ENCODE peak calls at places on chromosomes 2 and 18, in eight cellular contexts. One of them, this sample, is unnamed.

GRCh38 chr18:12744103-12744502 is 41.3 kb downstream of the PSMG2 start:
- DNase-seq in occipital lobe: no peak
- DNase-seq in stimulated activated CD4-positive, alpha-beta T cell treated with anti-CD3 and anti-CD28 coated beads, Interleukin-4, amount 100 ng/mL, for 48 hours: no peak
- DNase-seq in LHCN-M2: peak
- DNase-seq in NB4: peak
- DNase-seq in HT-29: peak
- DNase-seq in colonic mucosa: no peak
- DNase-seq in NCI-H1694 treated with DMSO at 0.1 percent for 48 hours: peak
- DNase-seq in this sample: peak

GRCh38 chr2:67658820-67659219 is 261.7 kb downstream of the ETAA1 start:
- DNase-seq in LHCN-M2: no peak
- DNase-seq in NB4: no peak
- DNase-seq in colonic mucosa: no peak
- DNase-seq in stimulated activated CD4-positive, alpha-beta T cell treated with anti-CD3 and anti-CD28 coated beads, Interleukin-4, amount 100 ng/mL, for 48 hours: no peak
- DNase-seq in NCI-H1694 treated with DMSO at 0.1 percent for 48 hours: no peak
- DNase-seq in HT-29: no peak
- DNase-seq in occipital lobe: no peak
- DNase-seq in this sample: no peak

GRCh38 chr2:240519396-240520142 is 38.2 kb downstream of the ANKMY1 start:
- DNase-seq in LHCN-M2: no peak
- DNase-seq in NB4: no peak
- DNase-seq in stimulated activated CD4-positive, alpha-beta T cell treated with anti-CD3 and anti-CD28 coated beads, Interleukin-4, amount 100 ng/mL, for 48 hours: no peak
- DNase-seq in colonic mucosa: no peak
- DNase-seq in occipital lobe: no peak
- DNase-seq in HT-29: no peak
- DNase-seq in NCI-H1694 treated with DMSO at 0.1 percent for 48 hours: no peak
- DNase-seq in this sample: no peak

GRCh38 chr2:237427807-237428506 is 14.0 kb upstream of the COL6A3 start:
- DNase-seq in LHCN-M2: no peak
- DNase-seq in NB4: no peak
- DNase-seq in occipital lobe: no peak
- DNase-seq in HT-29: no peak
- DNase-seq in colonic mucosa: no peak
- DNase-seq in NCI-H1694 treated with DMSO at 0.1 percent for 48 hours: no peak
- DNase-seq in stimulated activated CD4-positive, alpha-beta T cell treated with anti-CD3 and anti-CD28 coated beads, Interleukin-4, amount 100 ng/mL, for 48 hours: peak
- DNase-seq in this sample: no peak

GRCh38 chr18:35406666-35407065 is 29.5 kb upstream of the ZNF396 start:
- DNase-seq in HT-29: peak
- DNase-seq in colonic mucosa: no peak
- DNase-seq in NCI-H1694 treated with DMSO at 0.1 percent for 48 hours: no peak
- DNase-seq in NB4: no peak
- DNase-seq in stimulated activated CD4-positive, alpha-beta T cell treated with anti-CD3 and anti-CD28 coated beads, Interleukin-4, amount 100 ng/mL, for 48 hours: no peak
- DNase-seq in LHCN-M2: no peak
- DNase-seq in occipital lobe: no peak
- DNase-seq in this sample: no peak

GRCh38 chr2:241817126-241817820 is 8.3 kb downstream of the NEU4 start:
- DNase-seq in colonic mucosa: no peak
- DNase-seq in NB4: peak
- DNase-seq in HT-29: no peak
- DNase-seq in NCI-H1694 treated with DMSO at 0.1 percent for 48 hours: no peak
- DNase-seq in LHCN-M2: no peak
- DNase-seq in occipital lobe: no peak
- DNase-seq in stimulated activated CD4-positive, alpha-beta T cell treated with anti-CD3 and anti-CD28 coated beads, Interleukin-4, amount 100 ng/mL, for 48 hours: no peak
- DNase-seq in this sample: peak

GRCh38 chr2:191020742-191021381 is 6.9 kb upstream of the STAT1 start:
- DNase-seq in NB4: peak
- DNase-seq in colonic mucosa: peak
- DNase-seq in stimulated activated CD4-positive, alpha-beta T cell treated with anti-CD3 and anti-CD28 coated beads, Interleukin-4, amount 100 ng/mL, for 48 hours: no peak
- DNase-seq in HT-29: peak
- DNase-seq in occipital lobe: no peak
- DNase-seq in NCI-H1694 treated with DMSO at 0.1 percent for 48 hours: no peak
- DNase-seq in LHCN-M2: peak
- DNase-seq in this sample: peak

GRCh38 chr2:160194351-160194750 is 5.7 kb downstream of the ITGB6 start:
- DNase-seq in occipital lobe: no peak
- DNase-seq in NB4: no peak
- DNase-seq in stimulated activated CD4-positive, alpha-beta T cell treated with anti-CD3 and anti-CD28 coated beads, Interleukin-4, amount 100 ng/mL, for 48 hours: no peak
- DNase-seq in colonic mucosa: no peak
- DNase-seq in LHCN-M2: no peak
- DNase-seq in NCI-H1694 treated with DMSO at 0.1 percent for 48 hours: no peak
- DNase-seq in HT-29: no peak
- DNase-seq in this sample: no peak

GRCh38 chr18:9147440-9148238 is 11.1 kb downstream of the ANKRD12 start:
- DNase-seq in stimulated activated CD4-positive, alpha-beta T cell treated with anti-CD3 and anti-CD28 coated beads, Interleukin-4, amount 100 ng/mL, for 48 hours: no peak
- DNase-seq in NB4: peak
- DNase-seq in colonic mucosa: peak
- DNase-seq in NCI-H1694 treated with DMSO at 0.1 percent for 48 hours: peak
- DNase-seq in occipital lobe: no peak
- DNase-seq in LHCN-M2: peak
- DNase-seq in HT-29: peak
- DNase-seq in this sample: peak

GRCh38 chr2:104919127-104919526 is 65.2 kb downstream of the POU3F3 start:
- DNase-seq in stimulated activated CD4-positive, alpha-beta T cell treated with anti-CD3 and anti-CD28 coated beads, Interleukin-4, amount 100 ng/mL, for 48 hours: no peak
- DNase-seq in NB4: no peak
- DNase-seq in colonic mucosa: peak
- DNase-seq in occipital lobe: no peak
- DNase-seq in NCI-H1694 treated with DMSO at 0.1 percent for 48 hours: no peak
- DNase-seq in LHCN-M2: peak
- DNase-seq in HT-29: peak
- DNase-seq in this sample: no peak

GRCh38 chr2:67938053-67938452 is 124.8 kb downstream of the C1D start:
- DNase-seq in stimulated activated CD4-positive, alpha-beta T cell treated with anti-CD3 and anti-CD28 coated beads, Interleukin-4, amount 100 ng/mL, for 48 hours: no peak
- DNase-seq in LHCN-M2: peak
- DNase-seq in NCI-H1694 treated with DMSO at 0.1 percent for 48 hours: no peak
- DNase-seq in colonic mucosa: no peak
- DNase-seq in occipital lobe: no peak
- DNase-seq in HT-29: no peak
- DNase-seq in NB4: no peak
- DNase-seq in this sample: no peak

GRCh38 chr2:146123714-146124113 is 1603.8 kb upstream of the ZEB2 start:
- DNase-seq in colonic mucosa: no peak
- DNase-seq in NB4: no peak
- DNase-seq in HT-29: no peak
- DNase-seq in NCI-H1694 treated with DMSO at 0.1 percent for 48 hours: no peak
- DNase-seq in LHCN-M2: peak
- DNase-seq in occipital lobe: no peak
- DNase-seq in stimulated activated CD4-positive, alpha-beta T cell treated with anti-CD3 and anti-CD28 coated beads, Interleukin-4, amount 100 ng/mL, for 48 hours: no peak
- DNase-seq in this sample: no peak

GRCh38 chr2:96824079-96824870 is 8.2 kb downstream of the CNNM3 start:
- DNase-seq in colonic mucosa: no peak
- DNase-seq in stimulated activated CD4-positive, alpha-beta T cell treated with anti-CD3 and anti-CD28 coated beads, Interleukin-4, amount 100 ng/mL, for 48 hours: no peak
- DNase-seq in NB4: no peak
- DNase-seq in NCI-H1694 treated with DMSO at 0.1 percent for 48 hours: no peak
- DNase-seq in HT-29: peak
- DNase-seq in LHCN-M2: no peak
- DNase-seq in occipital lobe: no peak
- DNase-seq in this sample: no peak

GRCh38 chr18:40489301-40489700 is 1465.7 kb upstream of the PIK3C3 start:
- DNase-seq in colonic mucosa: no peak
- DNase-seq in HT-29: no peak
- DNase-seq in stimulated activated CD4-positive, alpha-beta T cell treated with anti-CD3 and anti-CD28 coated beads, Interleukin-4, amount 100 ng/mL, for 48 hours: no peak
- DNase-seq in occipital lobe: no peak
- DNase-seq in NCI-H1694 treated with DMSO at 0.1 percent for 48 hours: no peak
- DNase-seq in NB4: no peak
- DNase-seq in LHCN-M2: no peak
- DNase-seq in this sample: no peak

GRCh38 chr2:61538920-61539559 is 884 bp upstream of the XPO1 start:
- DNase-seq in HT-29: peak
- DNase-seq in occipital lobe: no peak
- DNase-seq in NCI-H1694 treated with DMSO at 0.1 percent for 48 hours: peak
- DNase-seq in LHCN-M2: peak
- DNase-seq in stimulated activated CD4-positive, alpha-beta T cell treated with anti-CD3 and anti-CD28 coated beads, Interleukin-4, amount 100 ng/mL, for 48 hours: peak
- DNase-seq in colonic mucosa: peak
- DNase-seq in NB4: peak
- DNase-seq in this sample: no peak

GRCh38 chr2:46722142-46722541 is 193.5 kb downstream of the MCFD2 start:
- DNase-seq in NB4: no peak
- DNase-seq in LHCN-M2: no peak
- DNase-seq in occipital lobe: no peak
- DNase-seq in HT-29: no peak
- DNase-seq in colonic mucosa: no peak
- DNase-seq in stimulated activated CD4-positive, alpha-beta T cell treated with anti-CD3 and anti-CD28 coated beads, Interleukin-4, amount 100 ng/mL, for 48 hours: no peak
- DNase-seq in NCI-H1694 treated with DMSO at 0.1 percent for 48 hours: no peak
- DNase-seq in this sample: no peak

This sample was measured in GM10248.